ENCODE peak calls at places on chromosomes 1 and 21, in five cellular contexts. One of them, this sample, is unnamed. For H3K27me3, the result is how much of the 10 kb centered on the place peaks cover.

GRCh38 chr1:111990026-111990877 is 784 bp upstream of the KCND3 start:
- DNase-seq in heart left ventricle: peak
- DNase-seq in brain microvascular endothelial cell: no peak
- DNase-seq in left ventricle myocardium inferior: peak
- DNase-seq in transverse colon: peak
- DNase-seq in this sample: no peak

GRCh38 chr1:203627819-203628184 is 1.2 kb downstream of the ATP2B4 start:
- DNase-seq in heart left ventricle: peak
- DNase-seq in brain microvascular endothelial cell: no peak
- DNase-seq in left ventricle myocardium inferior: peak
- DNase-seq in transverse colon: peak
- DNase-seq in this sample: no peak

GRCh38 chr1:201370500-201370899 is 7.0 kb downstream of the TNNT2 start:
- DNase-seq in heart left ventricle: no peak
- DNase-seq in brain microvascular endothelial cell: no peak
- DNase-seq in left ventricle myocardium inferior: no peak
- DNase-seq in transverse colon: no peak
- DNase-seq in this sample: no peak

GRCh38 chr1:196609114-196609737 is 986 bp upstream of the KCNT2 start:
- DNase-seq in heart left ventricle: no peak
- DNase-seq in brain microvascular endothelial cell: peak
- DNase-seq in left ventricle myocardium inferior: no peak
- DNase-seq in transverse colon: no peak
- DNase-seq in this sample: no peak

GRCh38 chr1:180912211-180912800 is 391 bp upstream of the KIAA1614 start:
- DNase-seq in heart left ventricle: no peak
- DNase-seq in brain microvascular endothelial cell: no peak
- DNase-seq in left ventricle myocardium inferior: no peak
- DNase-seq in transverse colon: no peak
- DNase-seq in this sample: no peak

GRCh38 chr1:206526064-206526911 is 19.0 kb downstream of the RASSF5 start:
- DNase-seq in heart left ventricle: no peak
- DNase-seq in brain microvascular endothelial cell: no peak
- DNase-seq in left ventricle myocardium inferior: no peak
- DNase-seq in transverse colon: no peak
- DNase-seq in this sample: no peak

GRCh38 chr1:94379615-94380014 is 38.6 kb upstream of the ABCD3 start:
- DNase-seq in heart left ventricle: peak
- DNase-seq in brain microvascular endothelial cell: no peak
- DNase-seq in left ventricle myocardium inferior: peak
- DNase-seq in transverse colon: peak
- DNase-seq in this sample: no peak

GRCh38 chr21:33640697-33641338 is 723 bp downstream of the CRYZL1 start:
- DNase-seq in heart left ventricle: no peak
- DNase-seq in brain microvascular endothelial cell: no peak
- DNase-seq in left ventricle myocardium inferior: no peak
- DNase-seq in transverse colon: peak
- DNase-seq in this sample: no peak

GRCh38 chr1:7389201-7389785 is 381.8 kb upstream of the VAMP3 start:
- DNase-seq in heart left ventricle: no peak
- DNase-seq in brain microvascular endothelial cell: peak
- DNase-seq in left ventricle myocardium inferior: peak
- DNase-seq in transverse colon: no peak
- DNase-seq in this sample: no peak

GRCh38 chr1:92583821-92584760 is 97.4 kb upstream of the GFI1 start:
- DNase-seq in heart left ventricle: no peak
- DNase-seq in brain microvascular endothelial cell: peak
- DNase-seq in left ventricle myocardium inferior: no peak
- DNase-seq in transverse colon: no peak
- DNase-seq in this sample: no peak

GRCh38 chr1:30877205-30877912 is 31.2 kb downstream of the SDC3 start:
- DNase-seq in heart left ventricle: peak
- DNase-seq in brain microvascular endothelial cell: peak
- DNase-seq in left ventricle myocardium inferior: peak
- DNase-seq in transverse colon: peak
- DNase-seq in this sample: no peak

GRCh38 chr1:65605621-65606020 is 185.2 kb downstream of the LEPR start:
- DNase-seq in heart left ventricle: no peak
- DNase-seq in brain microvascular endothelial cell: no peak
- DNase-seq in left ventricle myocardium inferior: no peak
- DNase-seq in transverse colon: no peak
- DNase-seq in this sample: no peak

GRCh38 chr1:112706505-112707216 is at the start of gene RHOC:
- DNase-seq in heart left ventricle: peak
- DNase-seq in brain microvascular endothelial cell: peak
- DNase-seq in left ventricle myocardium inferior: peak
- DNase-seq in transverse colon: peak
- DNase-seq in this sample: peak

GRCh38 chr1:79744746-79745145 is 738.2 kb upstream of the ADGRL4 start:
- DNase-seq in heart left ventricle: no peak
- DNase-seq in brain microvascular endothelial cell: no peak
- DNase-seq in left ventricle myocardium inferior: no peak
- DNase-seq in transverse colon: no peak
- DNase-seq in this sample: no peak

GRCh38 chr1:201882665-201883132 is 6.0 kb upstream of the SHISA4 start:
- DNase-seq in heart left ventricle: no peak
- DNase-seq in brain microvascular endothelial cell: peak
- DNase-seq in left ventricle myocardium inferior: no peak
- DNase-seq in transverse colon: no peak
- DNase-seq in this sample: no peak

GRCh38 chr1:225343618-225344017 is 84.2 kb downstream of the LBR start:
- DNase-seq in heart left ventricle: no peak
- DNase-seq in brain microvascular endothelial cell: no peak
- DNase-seq in left ventricle myocardium inferior: no peak
- DNase-seq in transverse colon: no peak
- DNase-seq in this sample: peak

GRCh38 chr1:245742891-245743290 is 588.1 kb downstream of the KIF26B start:
- DNase-seq in heart left ventricle: no peak
- DNase-seq in brain microvascular endothelial cell: peak
- DNase-seq in left ventricle myocardium inferior: no peak
- DNase-seq in transverse colon: no peak
- DNase-seq in this sample: no peak

GRCh38 chr1:8674912-8675311 is 142.5 kb downstream of the RERE start:
- DNase-seq in heart left ventricle: no peak
- DNase-seq in brain microvascular endothelial cell: no peak
- DNase-seq in left ventricle myocardium inferior: no peak
- DNase-seq in transverse colon: no peak
- DNase-seq in this sample: no peak

GRCh38 chr1:94530373-94530878 is 11.1 kb downstream of the F3 start:
- DNase-seq in heart left ventricle: no peak
- DNase-seq in brain microvascular endothelial cell: no peak
- DNase-seq in left ventricle myocardium inferior: no peak
- DNase-seq in transverse colon: no peak
- DNase-seq in this sample: no peak

GRCh38 chr21:16193758-16194606 is 464.2 kb downstream of the USP25 start:
- DNase-seq in heart left ventricle: peak
- DNase-seq in brain microvascular endothelial cell: peak
- DNase-seq in left ventricle myocardium inferior: peak
- DNase-seq in transverse colon: peak
- DNase-seq in this sample: no peak

GRCh38 chr21:43919871-43920801 is 55.1 kb downstream of the AGPAT3 start:
- DNase-seq in heart left ventricle: no peak
- DNase-seq in brain microvascular endothelial cell: no peak
- DNase-seq in left ventricle myocardium inferior: peak
- DNase-seq in transverse colon: no peak
- DNase-seq in this sample: no peak

GRCh38 chr1:112849967-112850641 is 105.9 kb downstream of the SLC16A1 start:
- DNase-seq in heart left ventricle: no peak
- DNase-seq in brain microvascular endothelial cell: no peak
- DNase-seq in left ventricle myocardium inferior: no peak
- DNase-seq in transverse colon: no peak
- DNase-seq in this sample: no peak

GRCh38 chr1:87024936-87025537 is 110.6 kb downstream of the HS2ST1 start:
- DNase-seq in heart left ventricle: no peak
- DNase-seq in brain microvascular endothelial cell: peak
- DNase-seq in left ventricle myocardium inferior: no peak
- DNase-seq in transverse colon: no peak
- DNase-seq in this sample: no peak

GRCh38 chr1:221884821-221885220 is 142.9 kb upstream of the DUSP10 start:
- DNase-seq in heart left ventricle: no peak
- DNase-seq in brain microvascular endothelial cell: no peak
- DNase-seq in left ventricle myocardium inferior: no peak
- DNase-seq in transverse colon: no peak
- DNase-seq in this sample: no peak

GRCh38 chr21:42019706-42020105 is 9.5 kb upstream of the ZBTB21 start:
- DNase-seq in heart left ventricle: no peak
- DNase-seq in brain microvascular endothelial cell: no peak
- DNase-seq in left ventricle myocardium inferior: no peak
- DNase-seq in transverse colon: no peak
- DNase-seq in this sample: no peak

GRCh38 chr21:42024261-42024877 is 14.2 kb upstream of the ZBTB21 start:
- DNase-seq in heart left ventricle: no peak
- DNase-seq in brain microvascular endothelial cell: no peak
- DNase-seq in left ventricle myocardium inferior: no peak
- DNase-seq in transverse colon: no peak
- DNase-seq in this sample: no peak

GRCh38 chr21:42022906-42023305 is 12.7 kb upstream of the ZBTB21 start:
- DNase-seq in heart left ventricle: no peak
- DNase-seq in brain microvascular endothelial cell: no peak
- DNase-seq in left ventricle myocardium inferior: no peak
- DNase-seq in transverse colon: no peak
- DNase-seq in this sample: no peak

GRCh38 chr21:42019101-42019605 is 9.0 kb upstream of the ZBTB21 start:
- DNase-seq in heart left ventricle: no peak
- DNase-seq in brain microvascular endothelial cell: no peak
- DNase-seq in left ventricle myocardium inferior: no peak
- DNase-seq in transverse colon: no peak
- DNase-seq in this sample: no peak

GRCh38 chr21:42021751-42022430 is 11.7 kb upstream of the ZBTB21 start:
- DNase-seq in heart left ventricle: no peak
- DNase-seq in brain microvascular endothelial cell: peak
- DNase-seq in left ventricle myocardium inferior: no peak
- DNase-seq in transverse colon: no peak
- DNase-seq in this sample: no peak
- H3K4me3 ChIP-seq in heart left ventricle: no peak
- H3K4me3 ChIP-seq in brain microvascular endothelial cell: no peak
- H3K4me3 ChIP-seq in left ventricle myocardium inferior: no peak
- H3K4me3 ChIP-seq in transverse colon: no peak
- H3K4me3 ChIP-seq in this sample: no peak

DNA sequence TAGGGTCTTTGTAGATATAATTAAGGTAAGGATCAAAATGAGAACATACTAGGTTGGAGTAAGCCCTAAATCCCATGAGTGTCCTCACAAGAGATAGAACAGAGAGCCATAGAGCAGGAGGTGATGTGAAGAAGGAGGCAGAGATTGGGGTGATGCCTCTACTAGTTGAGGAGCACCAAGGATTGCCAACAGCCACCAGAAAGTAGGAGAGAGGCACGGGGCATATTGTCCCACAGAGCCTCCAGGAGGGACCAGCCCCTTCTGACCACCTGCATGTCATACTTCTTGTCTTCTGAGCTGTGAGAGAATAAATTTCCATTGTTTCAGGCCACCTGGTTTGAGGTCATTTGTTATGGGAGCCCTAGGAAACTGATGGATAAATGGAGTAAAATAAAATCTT is 363.3 kb downstream of the RPS6KC1 start:
- DNase-seq in heart left ventricle: no peak
- DNase-seq in brain microvascular endothelial cell: no peak
- DNase-seq in left ventricle myocardium inferior: no peak
- DNase-seq in transverse colon: no peak
- DNase-seq in this sample: no peak
- H3K27ac ChIP-seq in heart left ventricle: no peak
- H3K27ac ChIP-seq in brain microvascular endothelial cell: no peak
- H3K27ac ChIP-seq in left ventricle myocardium inferior: no peak
- H3K27ac ChIP-seq in transverse colon: no peak
- H3K27ac ChIP-seq in this sample: no peak

GRCh38 chr1:156430809-156431208 is 61.8 kb downstream of the RHBG start:
- DNase-seq in heart left ventricle: no peak
- DNase-seq in brain microvascular endothelial cell: no peak
- DNase-seq in left ventricle myocardium inferior: no peak
- DNase-seq in transverse colon: no peak
- DNase-seq in this sample: no peak
- H3K27me3 ChIP-seq in heart left ventricle: half or more
- H3K27me3 ChIP-seq in brain microvascular endothelial cell: half or more
- H3K27me3 ChIP-seq in left ventricle myocardium inferior: half or more
- H3K27me3 ChIP-seq in transverse colon: half or more
- H3K27me3 ChIP-seq in this sample: half or more

GRCh38 chr1:247517795-247518612 is 18.2 kb downstream of the OR2C3 start:
- DNase-seq in heart left ventricle: no peak
- DNase-seq in brain microvascular endothelial cell: no peak
- DNase-seq in left ventricle myocardium inferior: no peak
- DNase-seq in transverse colon: no peak
- DNase-seq in this sample: no peak
- H3K4me3 ChIP-seq in heart left ventricle: no peak
- H3K4me3 ChIP-seq in brain microvascular endothelial cell: no peak
- H3K4me3 ChIP-seq in left ventricle myocardium inferior: peak
- H3K4me3 ChIP-seq in transverse colon: no peak
- H3K4me3 ChIP-seq in this sample: no peak

GRCh38 chr1:16230744-16231143 is 6.2 kb downstream of the CPLANE2 start:
- DNase-seq in heart left ventricle: no peak
- DNase-seq in brain microvascular endothelial cell: no peak
- DNase-seq in left ventricle myocardium inferior: no peak
- DNase-seq in transverse colon: no peak
- DNase-seq in this sample: no peak

GRCh38 chr1:16229976-16230740 is 6.8 kb downstream of the CPLANE2 start:
- DNase-seq in heart left ventricle: no peak
- DNase-seq in brain microvascular endothelial cell: no peak
- DNase-seq in left ventricle myocardium inferior: no peak
- DNase-seq in transverse colon: no peak
- DNase-seq in this sample: no peak

GRCh38 chr1:16226129-16226494 is 10.9 kb downstream of the CPLANE2 start:
- DNase-seq in heart left ventricle: no peak
- DNase-seq in brain microvascular endothelial cell: no peak
- DNase-seq in left ventricle myocardium inferior: no peak
- DNase-seq in transverse colon: no peak
- DNase-seq in this sample: no peak

GRCh38 chr1:16224472-16224871 is 12.0 kb upstream of the ARHGEF19 start:
- DNase-seq in heart left ventricle: no peak
- DNase-seq in brain microvascular endothelial cell: no peak
- DNase-seq in left ventricle myocardium inferior: no peak
- DNase-seq in transverse colon: no peak
- DNase-seq in this sample: no peak

GRCh38 chr1:16226495-16227179 is 10.3 kb downstream of the CPLANE2 start:
- DNase-seq in heart left ventricle: peak
- DNase-seq in brain microvascular endothelial cell: no peak
- DNase-seq in left ventricle myocardium inferior: peak
- DNase-seq in transverse colon: peak
- DNase-seq in this sample: no peak
- H3K27ac ChIP-seq in heart left ventricle: no peak
- H3K27ac ChIP-seq in brain microvascular endothelial cell: no peak
- H3K27ac ChIP-seq in left ventricle myocardium inferior: peak
- H3K27ac ChIP-seq in transverse colon: no peak
- H3K27ac ChIP-seq in this sample: no peak

GRCh38 chr1:160565568-160565967 is 13.7 kb downstream of the CD84 start:
- DNase-seq in heart left ventricle: peak
- DNase-seq in brain microvascular endothelial cell: no peak
- DNase-seq in left ventricle myocardium inferior: no peak
- DNase-seq in transverse colon: no peak
- DNase-seq in this sample: no peak
- H3K27me3 ChIP-seq in heart left ventricle: under half
- H3K27me3 ChIP-seq in brain microvascular endothelial cell: under half
- H3K27me3 ChIP-seq in left ventricle myocardium inferior: under half
- H3K27me3 ChIP-seq in transverse colon: under half
- H3K27me3 ChIP-seq in this sample: under half